ENCODE peak calls at places on chromosome 4, in eight cellular contexts. T is CD4-positive, alpha-beta T cell; K is chondrocyte; I is brain microvascular endothelial cell; Q is activated B cell treated with CpG ODN at 0.5 μM for 24 hours; E is stomach; W is fibroblast of mammary gland; Z is AG04450. P is an unnamed sample.

GRCh38 chr4:66539745-66540144 is 869.5 kb upstream of the EPHA5 start:
- DNase-seq in Z (no peak), K (no peak), Q (no peak), I (peak), E (no peak), W (no peak), T (no peak), P (no peak)

GRCh38 chr4:6042293-6043063 is 24.2 kb upstream of the C4orf50 start:
- DNase-seq in I (no peak), E (no peak), K (peak), Z (no peak), T (no peak), Q (no peak), W (no peak), P (peak)

GRCh38 chr4:114178392-114178791 is 198.9 kb upstream of the ARSJ start:
- DNase-seq in Z (no peak), Q (no peak), E (no peak), I (no peak), W (no peak), T (no peak), K (no peak), P (no peak)

GRCh38 chr4:27692098-27692679 is 831.5 kb downstream of the STIM2 start:
- DNase-seq in Z (no peak), E (no peak), W (peak), I (peak), Q (no peak), T (no peak), K (no peak), P (peak)

GRCh38 chr4:72577211-72577610 is 8.2 kb upstream of the ADAMTS3 start:
- DNase-seq in E (no peak), W (no peak), Q (no peak), Z (no peak), T (no peak), I (no peak), K (no peak), P (no peak)

GRCh38 chr4:7118013-7118832 is 50.4 kb upstream of the GRPEL1 start:
- DNase-seq in K (peak), I (no peak), Z (no peak), Q (no peak), W (no peak), T (no peak), E (no peak), P (no peak)

GRCh38 chr4:34158883-34159282 is 2085.4 kb downstream of the ARAP2 start:
- DNase-seq in Q (no peak), T (no peak), W (peak), K (no peak), Z (no peak), E (no peak), I (no peak), P (no peak)

GRCh38 chr4:173195132-173195531 is 26.5 kb downstream of the GALNT7 start:
- DNase-seq in E (no peak), Q (no peak), Z (no peak), K (no peak), W (no peak), I (no peak), T (no peak), P (no peak)

GRCh38 chr4:110567266-110567665 is 55.6 kb downstream of the PITX2 start:
- DNase-seq in W (no peak), I (no peak), K (no peak), T (no peak), Q (no peak), Z (no peak), E (no peak), P (no peak)

GRCh38 chr4:6087669-6088068 is 69.4 kb upstream of the C4orf50 start:
- DNase-seq in W (peak), Q (no peak), E (peak), T (no peak), I (peak), K (no peak), Z (no peak), P (no peak)

GRCh38 chr4:62548108-62548524 is 1348.0 kb downstream of the ADGRL3 start:
- DNase-seq in Q (no peak), K (no peak), I (no peak), W (peak), Z (no peak), T (no peak), E (no peak), P (no peak)

GRCh38 chr4:152217896-152218295 is 318.0 kb downstream of the FBXW7 start:
- DNase-seq in E (no peak), W (no peak), K (no peak), Q (no peak), T (no peak), Z (no peak), I (no peak), P (no peak)

GRCh38 chr4:82561745-82562552 is at the start of gene TMEM150C:
- DNase-seq in T (no peak), W (peak), I (no peak), K (no peak), E (no peak), Q (no peak), Z (no peak), P (peak)
- TF ChIP-seq CTCF in T (no peak), W (no peak), I (no peak), K (peak), E (no peak), Q (no peak), Z (no peak), P (no peak)

DNA sequence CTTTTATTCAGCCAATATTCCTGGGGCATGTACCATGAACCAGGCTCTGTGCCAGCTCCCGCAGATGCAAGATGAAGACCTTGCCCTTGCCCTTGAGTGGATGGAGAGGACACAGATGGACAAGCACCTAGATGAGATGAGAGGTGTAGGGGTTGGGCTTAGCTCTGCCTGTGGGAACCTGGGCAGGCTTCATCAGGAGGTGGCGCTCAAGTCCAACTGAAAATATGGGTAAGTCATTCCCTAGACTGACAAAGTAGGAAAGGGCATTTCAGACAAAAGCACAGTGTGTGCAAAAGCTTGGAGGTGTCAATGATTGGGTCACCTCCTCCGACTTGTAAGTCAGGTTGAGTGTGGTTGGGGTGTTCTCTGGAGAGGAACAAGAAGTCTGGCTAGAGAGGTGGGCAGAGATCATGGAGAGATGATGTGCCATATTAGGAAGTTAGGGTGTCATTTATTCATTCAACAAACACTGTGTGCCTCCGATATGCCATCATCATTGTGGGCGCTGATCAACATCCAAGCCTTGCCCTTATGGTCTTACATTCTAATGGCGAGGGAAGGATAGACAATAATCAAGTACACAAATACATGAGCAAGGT is 64.6 kb downstream of the ANAPC4 start:
- DNase-seq in Z (peak), T (no peak), K (no peak), W (peak), E (peak), Q (no peak), I (peak), P (peak)
- TF ChIP-seq CTCF in Z (peak), T (no peak), K (peak), W (peak), E (no peak), Q (no peak), I (peak), P (no peak)

DNA sequence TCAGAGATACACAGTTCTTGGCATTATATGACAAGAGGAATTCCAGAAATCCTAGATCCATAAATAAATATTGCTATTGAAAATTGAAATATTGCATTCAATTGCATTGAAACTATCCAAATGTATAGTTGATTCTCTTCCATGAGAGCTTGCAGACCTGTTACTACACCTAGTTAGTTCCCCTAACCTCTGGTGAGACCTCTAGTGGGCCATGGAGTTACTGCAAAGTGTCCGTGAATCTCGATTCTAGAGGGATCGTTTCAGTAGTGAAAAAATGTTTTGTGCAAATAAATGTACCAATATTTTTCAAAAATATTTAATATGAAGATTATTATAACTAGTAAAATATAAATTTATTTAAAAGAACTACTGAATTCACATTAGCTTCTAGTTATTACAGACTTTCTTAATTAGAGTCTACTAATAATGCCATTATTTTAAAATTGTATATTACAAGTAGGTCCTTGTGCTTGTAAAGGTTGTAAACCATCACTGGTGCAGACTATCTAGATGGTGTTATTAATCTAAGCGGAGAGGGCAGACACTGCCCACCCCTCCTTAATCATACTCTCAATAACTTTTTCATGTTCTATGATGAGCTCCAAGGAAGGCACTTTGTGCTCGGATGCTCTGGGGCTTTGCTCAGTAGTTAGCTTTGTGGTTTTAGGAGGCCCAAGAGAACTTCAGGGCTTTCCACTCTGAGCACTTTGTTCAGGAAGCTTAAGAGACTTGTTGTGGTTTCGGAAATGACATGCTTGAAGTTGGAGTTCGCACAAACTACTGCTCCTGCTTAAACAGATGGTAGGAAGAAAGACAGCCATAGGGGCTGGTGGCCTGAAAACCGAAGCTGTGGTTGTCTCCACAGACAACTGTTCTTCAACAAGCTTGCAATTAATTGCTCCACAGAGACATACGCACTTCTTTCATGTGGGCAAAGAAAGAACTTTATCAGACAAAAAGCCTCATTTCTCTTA is 42.8 kb downstream of the IL21 start:
- DNase-seq in W (peak), I (peak), K (no peak), Z (no peak), E (peak), T (peak), Q (no peak), P (peak)
- TF ChIP-seq CTCF in W (peak), I (peak), K (peak), Z (peak), E (no peak), T (peak), Q (peak), P (peak)

DNA sequence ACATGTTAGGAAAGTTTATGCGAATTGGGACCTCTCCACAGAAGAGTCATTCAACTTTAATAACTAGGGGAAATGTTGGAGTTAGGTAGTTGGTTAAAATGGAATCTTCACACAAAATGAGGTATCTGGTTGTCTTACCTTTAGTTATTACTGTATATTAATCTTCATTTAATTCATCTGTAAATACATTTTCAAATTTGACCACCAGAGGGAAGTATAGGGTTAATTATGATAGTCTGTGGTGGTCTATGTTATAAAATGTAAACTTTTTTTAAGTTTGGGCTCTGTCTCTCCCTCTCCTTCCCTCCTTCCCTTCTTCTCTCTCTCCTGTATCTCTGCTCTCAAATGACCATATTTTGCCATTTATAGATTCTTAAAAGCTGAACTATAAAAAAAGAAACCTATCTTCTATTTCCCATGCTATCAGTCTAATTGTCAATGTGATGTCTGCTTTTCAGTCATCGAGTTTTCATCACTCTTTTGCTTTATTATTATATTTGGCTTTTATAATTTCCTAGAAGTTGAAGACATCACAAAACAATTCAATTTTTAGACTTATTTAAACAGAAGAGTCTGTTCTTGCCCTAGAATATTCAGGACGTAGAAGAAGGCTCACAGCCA is 49.8 kb downstream of the TMEM144 start:
- DNase-seq in T (no peak), Z (no peak), K (no peak), E (no peak), W (peak), Q (no peak), I (no peak), P (no peak)
- TF ChIP-seq CTCF in T (no peak), Z (peak), K (peak), E (no peak), W (peak), Q (no peak), I (no peak), P (peak)

P was measured in activated CD8-positive, alpha-beta T cell treated with anti-CD3 and anti-CD28 coated beads for 36 hours.